ENCODE peak calls at places on chromosomes 1 and 21, in seven cellular contexts. One of them, this sample, is unnamed.

GRCh38 chr1:227950735-227951224 is 3.0 kb upstream of the WNT9A start:
- DNase-seq in K562: no peak
- DNase-seq in psoas muscle: no peak
- DNase-seq in left lung: peak
- DNase-seq in lower lobe of right lung: no peak
- DNase-seq in heart left ventricle: no peak
- DNase-seq in colonic mucosa: no peak
- DNase-seq in this sample: no peak

GRCh38 chr1:73044241-73044640 is 761.9 kb upstream of the NEGR1 start:
- DNase-seq in K562: no peak
- DNase-seq in psoas muscle: no peak
- DNase-seq in left lung: no peak
- DNase-seq in lower lobe of right lung: no peak
- DNase-seq in heart left ventricle: peak
- DNase-seq in colonic mucosa: no peak
- DNase-seq in this sample: peak

GRCh38 chr1:13775916-13776315 is 75.9 kb downstream of the PRDM2 start:
- DNase-seq in K562: no peak
- DNase-seq in psoas muscle: no peak
- DNase-seq in left lung: no peak
- DNase-seq in lower lobe of right lung: no peak
- DNase-seq in heart left ventricle: no peak
- DNase-seq in colonic mucosa: no peak
- DNase-seq in this sample: no peak

GRCh38 chr1:227574926-227575325 is 11.6 kb downstream of the ZNF678 start:
- DNase-seq in K562: no peak
- DNase-seq in psoas muscle: no peak
- DNase-seq in left lung: no peak
- DNase-seq in lower lobe of right lung: no peak
- DNase-seq in heart left ventricle: no peak
- DNase-seq in colonic mucosa: no peak
- DNase-seq in this sample: no peak

GRCh38 chr21:45071396-45072165 is 2.8 kb upstream of the ADARB1 start:
- DNase-seq in K562: no peak
- DNase-seq in psoas muscle: no peak
- DNase-seq in left lung: no peak
- DNase-seq in lower lobe of right lung: no peak
- DNase-seq in heart left ventricle: no peak
- DNase-seq in colonic mucosa: no peak
- DNase-seq in this sample: no peak

GRCh38 chr1:22332795-22333499 is 118.7 kb upstream of the ZBTB40 start:
- DNase-seq in K562: no peak
- DNase-seq in psoas muscle: no peak
- DNase-seq in left lung: no peak
- DNase-seq in lower lobe of right lung: no peak
- DNase-seq in heart left ventricle: no peak
- DNase-seq in colonic mucosa: no peak
- DNase-seq in this sample: no peak

GRCh38 chr1:192311281-192311680 is 5.5 kb upstream of the RGS21 start:
- DNase-seq in K562: no peak
- DNase-seq in psoas muscle: no peak
- DNase-seq in left lung: no peak
- DNase-seq in lower lobe of right lung: no peak
- DNase-seq in heart left ventricle: no peak
- DNase-seq in colonic mucosa: no peak
- DNase-seq in this sample: no peak

GRCh38 chr21:28781602-28782274 is 210.9 kb downstream of the LTN1 start:
- DNase-seq in K562: peak
- DNase-seq in psoas muscle: no peak
- DNase-seq in left lung: no peak
- DNase-seq in lower lobe of right lung: no peak
- DNase-seq in heart left ventricle: no peak
- DNase-seq in colonic mucosa: no peak
- DNase-seq in this sample: no peak

GRCh38 chr21:16563795-16564194 is 834.0 kb downstream of the USP25 start:
- DNase-seq in K562: no peak
- DNase-seq in psoas muscle: no peak
- DNase-seq in left lung: peak
- DNase-seq in lower lobe of right lung: peak
- DNase-seq in heart left ventricle: no peak
- DNase-seq in colonic mucosa: no peak
- DNase-seq in this sample: no peak
- H3K27ac ChIP-seq in K562: no peak
- H3K27ac ChIP-seq in psoas muscle: no peak
- H3K27ac ChIP-seq in left lung: no peak
- H3K27ac ChIP-seq in lower lobe of right lung: no peak
- H3K27ac ChIP-seq in heart left ventricle: no peak
- H3K27ac ChIP-seq in colonic mucosa: no peak
- H3K27ac ChIP-seq in this sample: no peak

GRCh38 chr1:205528887-205529825 is 24.7 kb downstream of the CDK18 start:
- DNase-seq in K562: peak
- DNase-seq in psoas muscle: peak
- DNase-seq in left lung: peak
- DNase-seq in lower lobe of right lung: peak
- DNase-seq in heart left ventricle: peak
- DNase-seq in colonic mucosa: peak
- DNase-seq in this sample: peak
- H3K27ac ChIP-seq in K562: no peak
- H3K27ac ChIP-seq in psoas muscle: no peak
- H3K27ac ChIP-seq in left lung: no peak
- H3K27ac ChIP-seq in lower lobe of right lung: no peak
- H3K27ac ChIP-seq in heart left ventricle: peak
- H3K27ac ChIP-seq in colonic mucosa: no peak
- H3K27ac ChIP-seq in this sample: no peak

GRCh38 chr1:15330028-15330427 is 79.7 kb upstream of the EFHD2 start:
- DNase-seq in K562: no peak
- DNase-seq in psoas muscle: no peak
- DNase-seq in left lung: no peak
- DNase-seq in lower lobe of right lung: no peak
- DNase-seq in heart left ventricle: no peak
- DNase-seq in colonic mucosa: no peak
- DNase-seq in this sample: no peak

GRCh38 chr1:15326691-15327530 is 79.9 kb downstream of the FHAD1 start:
- DNase-seq in K562: no peak
- DNase-seq in psoas muscle: no peak
- DNase-seq in left lung: no peak
- DNase-seq in lower lobe of right lung: no peak
- DNase-seq in heart left ventricle: no peak
- DNase-seq in colonic mucosa: no peak
- DNase-seq in this sample: no peak

GRCh38 chr1:15329481-15329815 is 80.2 kb upstream of the EFHD2 start:
- DNase-seq in K562: no peak
- DNase-seq in psoas muscle: no peak
- DNase-seq in left lung: no peak
- DNase-seq in lower lobe of right lung: no peak
- DNase-seq in heart left ventricle: no peak
- DNase-seq in colonic mucosa: no peak
- DNase-seq in this sample: no peak

GRCh38 chr1:15328245-15328784 is 81.3 kb downstream of the FHAD1 start:
- DNase-seq in K562: no peak
- DNase-seq in psoas muscle: no peak
- DNase-seq in left lung: no peak
- DNase-seq in lower lobe of right lung: peak
- DNase-seq in heart left ventricle: no peak
- DNase-seq in colonic mucosa: no peak
- DNase-seq in this sample: peak

DNA sequence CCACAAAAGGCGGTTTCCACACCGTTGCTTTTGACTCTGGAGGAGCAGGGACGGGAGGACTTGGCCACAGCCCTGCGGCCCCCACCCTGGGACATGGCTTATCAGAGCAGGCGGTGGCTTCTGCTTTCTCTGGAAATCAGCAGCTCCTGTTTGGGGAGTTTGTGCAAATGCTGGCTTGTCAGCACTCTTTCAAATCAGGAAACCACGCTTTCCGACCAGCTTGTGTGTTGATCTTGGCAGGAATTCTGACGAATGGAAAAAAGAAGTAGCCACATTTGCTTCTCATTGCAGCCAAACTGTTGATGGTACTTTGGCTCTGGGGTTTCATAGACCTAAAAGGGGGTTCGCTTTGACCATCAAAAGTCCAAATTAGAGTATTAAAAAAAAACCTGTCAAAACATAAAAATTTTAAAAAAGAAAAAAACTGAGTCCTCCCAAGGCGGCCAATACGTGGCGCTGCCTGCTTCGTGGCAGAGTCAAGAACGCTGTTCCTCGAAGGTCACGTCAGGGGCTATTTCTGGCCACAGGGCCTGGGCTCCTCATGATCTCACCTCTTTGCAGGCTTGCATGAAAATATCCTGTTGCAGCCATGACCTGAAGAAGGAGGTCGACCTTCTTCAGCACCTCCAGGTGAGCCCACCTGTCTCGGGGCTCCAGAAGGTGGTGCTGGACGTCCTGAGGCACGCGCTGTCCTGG is 80.8 kb upstream of the EFHD2 start:
- DNase-seq in K562: peak
- DNase-seq in psoas muscle: peak
- DNase-seq in left lung: no peak
- DNase-seq in lower lobe of right lung: peak
- DNase-seq in heart left ventricle: peak
- DNase-seq in colonic mucosa: peak
- DNase-seq in this sample: peak
- H3K27ac ChIP-seq in K562: peak
- H3K27ac ChIP-seq in psoas muscle: no peak
- H3K27ac ChIP-seq in left lung: peak
- H3K27ac ChIP-seq in lower lobe of right lung: no peak
- H3K27ac ChIP-seq in heart left ventricle: peak
- H3K27ac ChIP-seq in colonic mucosa: no peak
- H3K27ac ChIP-seq in this sample: peak

DNA sequence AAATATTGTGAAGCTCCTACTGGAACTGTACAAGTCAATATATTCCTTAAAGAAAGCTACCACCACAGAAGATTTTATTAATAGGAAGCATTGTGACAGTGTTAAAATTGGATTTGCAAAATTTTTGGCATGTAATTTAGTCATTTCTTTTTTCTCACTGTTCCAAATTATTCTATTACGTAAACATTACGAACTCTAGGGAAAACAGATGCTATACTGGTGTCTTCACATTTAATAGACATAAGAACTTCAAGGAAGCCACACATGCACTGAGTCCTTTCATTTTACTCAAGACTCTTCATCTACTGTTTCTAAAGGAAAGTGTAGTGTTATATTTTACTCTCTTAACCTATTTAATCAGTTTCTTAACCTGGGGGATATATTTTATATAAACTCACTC is 135.4 kb downstream of the HMCN1 start:
- DNase-seq in K562: no peak
- DNase-seq in psoas muscle: no peak
- DNase-seq in left lung: no peak
- DNase-seq in lower lobe of right lung: no peak
- DNase-seq in heart left ventricle: no peak
- DNase-seq in colonic mucosa: no peak
- DNase-seq in this sample: no peak
- H3K27ac ChIP-seq in K562: no peak
- H3K27ac ChIP-seq in psoas muscle: no peak
- H3K27ac ChIP-seq in left lung: no peak
- H3K27ac ChIP-seq in lower lobe of right lung: no peak
- H3K27ac ChIP-seq in heart left ventricle: no peak
- H3K27ac ChIP-seq in colonic mucosa: no peak
- H3K27ac ChIP-seq in this sample: no peak

This sample was measured in right cardiac atrium.